ENCODE peak calls at places on chromosomes 3 and 15, in six cellular contexts. K is endothelial cell of umbilical vein, N is spleen, P is IMR-90, E is pancreas, H is A549. Y is an unnamed sample.

GRCh38 chr3:49716691-49717538 is 2.6 kb downstream of the AMIGO3 start:
- DNase-seq in K (no peak), N (no peak), P (no peak), E (no peak), H (no peak), Y (no peak)

GRCh38 chr15:29670266-29670665 is 152.0 kb downstream of the TJP1 start:
- DNase-seq in K (no peak), N (no peak), P (no peak), E (no peak), H (no peak), Y (no peak)

GRCh38 chr3:133058243-133058642 is 20.1 kb downstream of the TMEM108 start:
- DNase-seq in K (no peak), N (no peak), P (no peak), E (no peak), H (no peak), Y (no peak)

GRCh38 chr3:9172851-9173320 is 76.6 kb downstream of the SRGAP3 start:
- DNase-seq in K (no peak), N (no peak), P (no peak), E (no peak), H (no peak), Y (no peak)

GRCh38 chr3:170321326-170322034 is 36.0 kb upstream of the SKIL start:
- DNase-seq in K (no peak), N (peak), P (no peak), E (no peak), H (no peak), Y (no peak)

GRCh38 chr15:32824777-32825176 is 107.0 kb downstream of the GREM1 start:
- DNase-seq in K (peak), N (no peak), P (peak), E (no peak), H (peak), Y (peak)

GRCh38 chr3:174700736-174701135 is 158.4 kb upstream of the NAALADL2 start:
- DNase-seq in K (no peak), N (no peak), P (no peak), E (no peak), H (no peak), Y (no peak)

GRCh38 chr3:127817331-127817821 is 4.9 kb downstream of the MGLL start:
- DNase-seq in K (no peak), N (no peak), P (peak), E (no peak), H (no peak), Y (peak)

GRCh38 chr3:179956416-179956830 is 80.3 kb downstream of the PEX5L start:
- DNase-seq in K (no peak), N (no peak), P (no peak), E (no peak), H (no peak), Y (no peak)

GRCh38 chr3:58683001-58683845 is 16.6 kb upstream of the FAM3D start:
- DNase-seq in K (no peak), N (no peak), P (peak), E (no peak), H (no peak), Y (peak)

GRCh38 chr3:172626241-172626640 is 84.6 kb downstream of the NCEH1 start:
- DNase-seq in K (no peak), N (no peak), P (peak), E (no peak), H (no peak), Y (peak)

GRCh38 chr15:93477188-93477587 is 388.2 kb upstream of the RGMA start:
- DNase-seq in K (no peak), N (no peak), P (no peak), E (no peak), H (no peak), Y (no peak)

GRCh38 chr3:125960456-125961288 is 8.3 kb upstream of the ROPN1B start:
- DNase-seq in K (no peak), N (no peak), P (no peak), E (no peak), H (no peak), Y (no peak)

GRCh38 chr3:66378256-66378655 is 122.6 kb downstream of the LRIG1 start:
- DNase-seq in K (peak), N (no peak), P (peak), E (no peak), H (peak), Y (peak)

GRCh38 chr3:146590521-146590920 is 14.6 kb downstream of the PLSCR5 start:
- DNase-seq in K (peak), N (no peak), P (peak), E (no peak), H (no peak), Y (peak)

GRCh38 chr15:22257047-22257667 is 176.8 kb downstream of the OR4M2 start:
- DNase-seq in K (no peak), N (peak), P (no peak), E (no peak), H (peak), Y (peak)

GRCh38 chr3:79960594-79960993 is 192.8 kb upstream of the ROBO1 start:
- DNase-seq in K (no peak), N (no peak), P (no peak), E (no peak), H (no peak), Y (no peak)

GRCh38 chr3:141231101-141231922 is at the start of gene PXYLP1:
- DNase-seq in K (peak), N (peak), P (peak), E (peak), H (peak), Y (peak)

GRCh38 chr3:123085293-123085949 is 18.6 kb downstream of the PDIA5 start:
- DNase-seq in K (no peak), N (peak), P (no peak), E (no peak), H (no peak), Y (no peak)

GRCh38 chr3:152174876-152175575 is 93.7 kb upstream of the MBNL1 start:
- DNase-seq in K (no peak), N (no peak), P (peak), E (no peak), H (no peak), Y (no peak)

GRCh38 chr3:50192689-50193141 is 1.3 kb downstream of the GNAT1 start:
- DNase-seq in K (peak), N (peak), P (peak), E (peak), H (peak), Y (peak)

GRCh38 chr3:5197470-5198312 is 10.2 kb downstream of the EDEM1 start:
- DNase-seq in K (no peak), N (no peak), P (peak), E (no peak), H (no peak), Y (peak)

GRCh38 chr3:1528621-1529020 is 435.8 kb downstream of the CNTN6 start:
- DNase-seq in K (no peak), N (no peak), P (no peak), E (no peak), H (no peak), Y (no peak)

GRCh38 chr3:115999598-115999997 is 376.3 kb downstream of the GAP43 start:
- DNase-seq in K (no peak), N (no peak), P (peak), E (no peak), H (no peak), Y (no peak)

GRCh38 chr3:167709690-167710089 is 25.0 kb downstream of the PDCD10 start:
- DNase-seq in K (no peak), N (no peak), P (no peak), E (no peak), H (no peak), Y (no peak)

GRCh38 chr3:17798000-17798399 is 55.6 kb upstream of the TBC1D5 start:
- DNase-seq in K (no peak), N (no peak), P (no peak), E (no peak), H (no peak), Y (no peak)

GRCh38 chr3:100525753-100526612 is 33.6 kb downstream of the TMEM45A start:
- DNase-seq in K (no peak), N (no peak), P (peak), E (peak), H (no peak), Y (peak)

GRCh38 chr3:37995652-37996641 is 5.4 kb downstream of the VILL start:
- DNase-seq in K (no peak), N (peak), P (no peak), E (peak), H (no peak), Y (no peak)

GRCh38 chr15:74863239-74864056 is 9.7 kb downstream of the SCAMP2 start:
- DNase-seq in K (no peak), N (no peak), P (peak), E (no peak), H (no peak), Y (no peak)

GRCh38 chr15:60179786-60180391 is 175.8 kb downstream of the FOXB1 start:
- DNase-seq in K (peak), N (no peak), P (peak), E (peak), H (peak), Y (peak)

GRCh38 chr3:181727122-181728036 is 15.7 kb downstream of the SOX2 start:
- DNase-seq in K (no peak), N (no peak), P (no peak), E (no peak), H (no peak), Y (no peak)

GRCh38 chr3:53080612-53081205 is 34.8 kb upstream of the SFMBT1 start:
- DNase-seq in K (no peak), N (no peak), P (no peak), E (no peak), H (no peak), Y (no peak)

GRCh38 chr3:182959474-182960350 is 20.6 kb downstream of the DCUN1D1 start:
- DNase-seq in K (peak), N (no peak), P (no peak), E (no peak), H (no peak), Y (no peak)

GRCh38 chr3:32453346-32453745 is 49.3 kb downstream of the CMTM6 start:
- DNase-seq in K (no peak), N (no peak), P (peak), E (no peak), H (no peak), Y (peak)

GRCh38 chr3:48652923-48653715 is 9.6 kb downstream of the CELSR3 start:
- DNase-seq in K (no peak), N (no peak), P (no peak), E (no peak), H (no peak), Y (no peak)

GRCh38 chr3:16522820-16523219 is 9.3 kb upstream of the RFTN1 start:
- DNase-seq in K (no peak), N (no peak), P (no peak), E (no peak), H (no peak), Y (no peak)

GRCh38 chr3:6125520-6125919 is 735.4 kb upstream of the GRM7 start:
- DNase-seq in K (no peak), N (no peak), P (no peak), E (peak), H (no peak), Y (no peak)

GRCh38 chr3:156171517-156172267 is 51.3 kb downstream of the KCNAB1 start:
- DNase-seq in K (no peak), N (no peak), P (no peak), E (no peak), H (no peak), Y (no peak)

GRCh38 chr3:126107960-126108688 is 24.2 kb upstream of the SLC41A3 start:
- DNase-seq in K (no peak), N (peak), P (peak), E (no peak), H (no peak), Y (no peak)

DNA sequence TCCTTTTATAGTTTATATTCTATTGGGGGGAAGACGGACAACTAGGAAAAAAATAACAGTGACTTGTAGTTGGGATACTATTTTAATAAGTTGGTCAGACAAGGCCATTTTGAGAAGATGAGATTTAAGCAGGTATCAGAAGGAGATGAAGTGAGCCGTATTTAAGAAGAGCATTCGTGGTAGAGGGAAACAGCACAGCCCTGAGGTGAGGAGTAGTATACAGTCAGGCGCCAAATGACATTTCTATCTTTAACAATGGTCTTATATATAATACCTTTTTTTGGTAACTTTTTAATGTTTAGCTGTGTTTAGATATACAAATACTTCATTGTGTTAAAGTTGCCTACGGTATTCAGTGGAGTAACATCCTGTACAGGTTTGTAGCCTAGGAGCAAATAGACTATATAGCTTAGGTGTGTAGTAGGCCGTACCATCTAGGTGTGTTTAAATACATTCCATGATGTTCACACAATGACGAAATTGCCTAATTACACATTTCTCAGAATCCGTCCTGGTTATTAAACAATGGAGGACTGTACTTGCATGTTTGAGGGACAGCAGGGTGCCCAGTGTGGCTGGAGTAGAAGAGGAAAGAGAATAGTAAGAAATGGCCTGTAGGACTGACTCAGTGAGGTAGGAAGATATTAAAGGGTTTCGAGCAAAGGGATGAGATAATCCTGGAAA is 1.6 kb downstream of the NKTR start:
- DNase-seq in K (peak), N (no peak), P (peak), E (no peak), H (no peak), Y (no peak)
- TF ChIP-seq CTCF in K (peak), N (no peak), P (peak), E (no peak), H (no peak), Y (no peak)

GRCh38 chr3:39937315-39937714 is 127.9 kb downstream of the MYRIP start:
- DNase-seq in K (no peak), N (no peak), P (no peak), E (peak), H (no peak), Y (no peak)

GRCh38 chr3:39935261-39935660 is 125.9 kb downstream of the MYRIP start:
- DNase-seq in K (peak), N (no peak), P (no peak), E (no peak), H (no peak), Y (no peak)

GRCh38 chr3:39936848-39937247 is 127.4 kb downstream of the MYRIP start:
- DNase-seq in K (no peak), N (no peak), P (no peak), E (no peak), H (no peak), Y (no peak)

GRCh38 chr3:39933986-39934693 is 124.7 kb downstream of the MYRIP start:
- DNase-seq in K (peak), N (no peak), P (no peak), E (no peak), H (no peak), Y (peak)

GRCh38 chr3:39934696-39935095 is 125.3 kb downstream of the MYRIP start:
- DNase-seq in K (peak), N (no peak), P (no peak), E (no peak), H (no peak), Y (no peak)
- H3K4me3 ChIP-seq in K (no peak), N (no peak), P (no peak), E (no peak), H (no peak), Y (no peak)

GRCh38 chr3:135368781-135369180 is 573.7 kb downstream of the EPHB1 start:
- DNase-seq in K (no peak), N (no peak), P (no peak), E (no peak), H (no peak), Y (no peak)

GRCh38 chr3:135368316-135368715 is 573.3 kb downstream of the EPHB1 start:
- DNase-seq in K (no peak), N (no peak), P (no peak), E (no peak), H (no peak), Y (no peak)

GRCh38 chr3:135362889-135363288 is 567.8 kb downstream of the EPHB1 start:
- DNase-seq in K (no peak), N (no peak), P (no peak), E (no peak), H (no peak), Y (no peak)

GRCh38 chr3:135366816-135367215 is 571.8 kb downstream of the EPHB1 start:
- DNase-seq in K (no peak), N (no peak), P (no peak), E (no peak), H (no peak), Y (no peak)
- TF ChIP-seq CTCF in K (no peak), N (no peak), P (no peak), E (no peak), H (no peak), Y (no peak)

GRCh38 chr15:51828621-51829359 is 663 bp upstream of the TMOD3 start:
- DNase-seq in K (no peak), N (no peak), P (peak), E (no peak), H (no peak), Y (no peak)
- H3K4me3 ChIP-seq in K (no peak), N (peak), P (no peak), E (peak), H (no peak), Y (no peak)

DNA sequence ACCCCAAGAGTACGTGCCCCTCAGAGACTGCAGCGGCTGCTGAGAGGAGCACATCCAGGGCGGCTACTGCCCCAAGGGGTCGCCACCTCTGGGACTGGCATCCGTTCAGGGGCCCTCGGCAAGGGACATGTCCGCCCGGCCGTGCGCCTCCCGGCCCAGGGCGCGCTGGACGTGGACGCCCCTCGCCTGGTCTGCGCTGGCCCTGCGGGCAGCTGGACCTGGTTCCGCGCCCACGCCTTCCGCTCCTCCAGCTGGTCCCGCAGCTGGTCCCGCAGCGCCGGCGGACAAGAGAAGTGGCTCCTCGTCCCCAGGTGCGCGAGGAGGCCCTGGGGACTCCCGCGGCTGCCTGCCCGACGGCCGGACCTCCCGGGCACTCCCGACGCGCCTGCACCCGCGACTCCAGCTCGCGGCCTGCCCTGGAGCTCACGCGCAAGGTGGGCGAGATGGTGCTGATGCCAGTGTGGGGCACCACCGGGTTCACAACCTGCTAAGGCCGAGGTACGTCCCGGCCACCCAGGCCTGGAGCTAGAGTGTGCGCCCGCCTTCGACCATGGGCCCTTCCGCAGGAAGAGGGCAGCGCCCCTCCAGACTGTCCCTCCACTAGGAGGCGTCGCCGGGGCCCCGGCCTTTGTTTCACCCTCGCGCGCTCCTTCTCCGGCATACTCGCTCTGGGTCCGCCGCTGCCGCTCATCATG is 14.4 kb upstream of the GP9 start:
- DNase-seq in K (no peak), N (peak), P (no peak), E (no peak), H (no peak), Y (no peak)
- TF ChIP-seq CTCF in K (peak), N (no peak), P (no peak), E (no peak), H (no peak), Y (no peak)